ENCODE peak calls at places on chromosomes 1 and 21, in seven cellular contexts. H is suprapubic skin, W is ovary, B is B cell, X is foreskin fibroblast, Q is fibroblast of mammary gland, C is DND-41. N is an unnamed sample.
A peak's percentile ranks its signal among the peaks of the same experiment; 100 is the strongest.

GRCh38 chr1:94239796-94240195 is 2.4 kb upstream of the ARHGAP29 start:
- DNase-seq in C (no peak), W (no peak), Q (peak; percentile 70), B (no peak), X (peak; percentile 70), H (no peak), N (no peak)

GRCh38 chr1:22745675-22746585 is 35.3 kb downstream of the EPHB2 start:
- DNase-seq in W (no peak), H (no peak), Q (peak; percentile 86), C (no peak), B (no peak), X (peak; percentile 84), N (no peak)

GRCh38 chr1:2786329-2787162 is 14.9 kb downstream of the TTC34 start:
- DNase-seq in B (peak; percentile 71), W (peak; percentile 33), X (no peak), H (peak; percentile 80), C (peak; percentile 56), Q (no peak), N (peak; percentile 80)

GRCh38 chr1:115732307-115732706 is 36.2 kb downstream of the CASQ2 start:
- DNase-seq in H (no peak), X (no peak), W (no peak), C (no peak), B (no peak), Q (no peak), N (no peak)

GRCh38 chr1:94927405-94928175 is 680 bp upstream of the CNN3 start:
- DNase-seq in X (peak; percentile 75), B (no peak), H (no peak), W (no peak), C (no peak), Q (peak; percentile 61), N (no peak)

GRCh38 chr21:43203523-43204080 is 34.8 kb downstream of the CRYAA start:
- DNase-seq in H (no peak), C (no peak), Q (no peak), W (peak; percentile 7), B (peak; percentile 9), X (no peak), N (no peak)

GRCh38 chr1:59892836-59893811 is 33.4 kb downstream of the CYP2J2 start:
- DNase-seq in B (no peak), H (no peak), Q (no peak), X (no peak), W (no peak), C (no peak), N (no peak)

GRCh38 chr1:30339866-30340265 is 383.5 kb downstream of the MATN1 start:
- DNase-seq in H (no peak), B (no peak), C (no peak), Q (no peak), W (no peak), X (no peak), N (no peak)

GRCh38 chr1:1358433-1359201 is at the start of gene MXRA8:
- DNase-seq in X (peak; percentile 99), B (no peak), W (peak; percentile 83), C (no peak), H (no peak), Q (peak; percentile 93), N (no peak)

GRCh38 chr1:39635205-39635870 is 4.1 kb downstream of the HEYL start:
- DNase-seq in Q (peak; percentile 51), X (no peak), W (no peak), C (no peak), B (no peak), H (no peak), N (no peak)

GRCh38 chr1:166730299-166730888 is 108.9 kb upstream of the POGK start:
- DNase-seq in X (no peak), H (no peak), B (no peak), W (no peak), Q (no peak), C (no peak), N (no peak)

GRCh38 chr1:166703141-166703540 is 136.1 kb upstream of the POGK start:
- DNase-seq in H (no peak), X (no peak), B (no peak), C (no peak), W (no peak), Q (no peak), N (no peak)

GRCh38 chr1:176119549-176119948 is 87.5 kb downstream of the COP1 start:
- DNase-seq in Q (peak; percentile 23), X (peak; percentile 3), H (no peak), W (no peak), B (no peak), C (no peak), N (peak; percentile 19)

GRCh38 chr1:198890531-198890930 is 251.7 kb downstream of the PTPRC start:
- DNase-seq in B (no peak), X (peak; percentile 60), Q (no peak), W (no peak), C (no peak), H (no peak), N (no peak)

GRCh38 chr1:84505167-84506001 is 802 bp upstream of the SPATA1 start:
- DNase-seq in W (no peak), X (peak; percentile 82), Q (peak; percentile 55), B (no peak), C (no peak), H (peak; percentile 85), N (peak; percentile 78)

GRCh38 chr1:99726407-99726806 is 40.0 kb downstream of the FRRS1 start:
- DNase-seq in C (no peak), W (no peak), X (no peak), B (no peak), H (no peak), Q (no peak), N (no peak)

DNA sequence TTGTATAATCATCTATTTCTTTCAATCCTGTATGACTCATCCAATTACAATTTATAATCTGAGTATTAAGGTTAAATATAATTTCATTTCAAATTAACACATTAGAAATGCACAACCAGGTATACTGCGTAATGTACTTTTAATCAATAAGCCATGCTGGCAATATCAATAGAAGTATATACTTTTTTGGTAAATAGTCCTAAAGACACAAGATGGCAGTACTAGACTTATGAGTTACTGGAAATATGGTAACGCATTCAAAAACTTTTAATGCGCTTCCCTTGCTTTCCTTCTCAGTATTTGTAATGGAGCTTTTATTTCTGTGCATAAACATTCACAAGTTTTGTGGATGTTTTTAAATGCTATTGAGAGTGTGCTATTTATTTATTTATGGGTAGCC is 1162.0 kb upstream of the TMPRSS15 start:
- DNase-seq in X (no peak), C (no peak), B (no peak), H (no peak), W (no peak), Q (no peak), N (no peak)
- TF ChIP-seq CTCF in X (no peak), C (no peak), B (no peak), H (no peak), W (no peak), Q (no peak), N (no peak)

GRCh38 chr1:174189424-174190062 is 30.2 kb downstream of the RABGAP1L start:
- DNase-seq in H (no peak), W (no peak), X (peak; percentile 15), Q (peak; percentile 2), B (no peak), C (no peak), N (no peak)
- TF ChIP-seq CTCF in H (no peak), W (no peak), X (no peak), Q (no peak), B (no peak), C (peak; percentile 30), N (no peak)

DNA sequence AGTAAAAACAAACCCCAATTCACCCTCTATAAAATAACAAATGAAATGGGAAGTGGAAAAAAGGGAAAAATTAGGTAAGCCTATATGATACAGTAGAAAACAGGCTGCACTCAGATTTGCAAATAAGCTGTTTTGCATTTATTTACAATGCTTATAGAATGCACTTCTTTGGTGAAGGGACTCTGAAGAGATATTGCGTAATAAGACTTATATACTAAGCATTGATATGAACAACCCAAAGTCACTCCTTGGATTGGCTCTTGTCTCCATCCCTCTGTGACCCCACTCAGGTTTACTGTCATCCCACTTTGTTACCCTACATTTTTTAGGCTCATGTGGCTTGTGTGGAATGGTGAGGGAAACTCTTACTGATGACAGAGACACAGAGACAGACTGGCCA is 10.9 kb downstream of the GSTM5 start:
- DNase-seq in C (no peak), B (no peak), X (no peak), W (no peak), H (no peak), Q (no peak), N (no peak)
- TF ChIP-seq CTCF in C (no peak), B (no peak), X (no peak), W (no peak), H (no peak), Q (no peak), N (no peak)

GRCh38 chr1:7579016-7579415 is 192.1 kb upstream of the VAMP3 start:
- DNase-seq in X (no peak), W (peak; percentile 6), Q (no peak), H (peak; percentile 63), B (no peak), C (no peak), N (no peak)

GRCh38 chr1:7575041-7575400 is 196.1 kb upstream of the VAMP3 start:
- DNase-seq in X (no peak), B (no peak), H (no peak), C (no peak), W (no peak), Q (no peak), N (no peak)

GRCh38 chr1:7574121-7575040 is 196.7 kb upstream of the VAMP3 start:
- DNase-seq in H (no peak), Q (peak; percentile 4), X (no peak), B (no peak), W (no peak), C (no peak), N (no peak)

GRCh38 chr1:7578206-7578605 is 192.9 kb upstream of the VAMP3 start:
- DNase-seq in C (no peak), B (no peak), Q (no peak), W (no peak), X (no peak), H (no peak), N (no peak)

GRCh38 chr1:7576946-7577657 is 194.0 kb upstream of the VAMP3 start:
- DNase-seq in W (no peak), B (no peak), C (no peak), Q (no peak), X (no peak), H (no peak), N (no peak)
- TF ChIP-seq CTCF in W (no peak), B (no peak), C (no peak), Q (peak; percentile 23), X (peak; percentile 42), H (no peak), N (no peak)

DNA sequence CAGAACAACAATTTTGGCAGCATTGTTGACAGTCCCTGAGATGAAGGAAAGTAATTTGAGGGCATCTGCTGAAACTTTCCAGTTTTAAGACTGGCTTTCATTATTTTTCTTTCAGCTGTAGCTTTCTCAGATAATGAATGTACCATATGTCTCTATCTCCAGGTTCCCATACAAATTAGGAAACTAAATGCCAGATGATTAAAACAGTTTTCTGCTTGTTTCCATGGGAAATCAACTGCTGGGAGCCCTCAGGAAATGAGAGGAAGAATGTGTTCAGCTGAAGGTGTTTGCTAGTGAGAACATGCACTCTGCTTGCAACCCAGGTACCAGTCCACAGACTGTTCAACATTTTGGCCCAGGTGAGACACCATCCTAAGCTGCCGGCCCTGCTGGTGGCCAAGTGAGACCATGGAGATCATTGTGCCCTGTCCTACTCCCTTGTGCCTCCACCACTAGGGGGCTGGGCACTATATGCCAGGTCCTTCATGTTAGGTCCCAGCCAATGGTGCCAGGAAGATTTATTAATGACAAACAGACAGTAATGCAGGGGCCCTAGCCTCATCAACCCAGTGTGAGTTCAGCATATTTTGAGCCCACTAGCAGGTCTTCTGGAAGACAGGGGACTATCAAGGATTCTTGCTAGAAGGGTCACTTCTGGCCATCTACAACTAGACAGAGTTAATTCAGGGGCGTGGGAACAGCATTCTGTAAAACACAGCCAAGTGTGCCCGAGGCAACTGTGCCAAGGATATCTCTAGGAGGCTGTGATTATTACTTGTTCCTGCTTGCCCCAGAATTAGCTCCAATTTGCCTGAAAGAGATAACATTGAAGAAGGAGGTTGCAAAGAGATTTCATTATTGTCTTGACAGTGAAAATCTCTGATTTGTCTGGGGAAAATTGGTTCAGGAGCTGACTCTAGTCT is 17.0 kb upstream of the LRRC8C start:
- DNase-seq in Q (no peak), C (peak; percentile 15), B (peak; percentile 46), X (no peak), W (no peak), H (no peak), N (no peak)
- TF ChIP-seq CTCF in Q (peak; percentile 38), C (peak; percentile 52), B (peak; percentile 51), X (peak; percentile 21), W (no peak), H (no peak), N (no peak)

N was measured in GM13976.